ENCODE peak calls at places on chromosomes 11 and 22, in six cellular contexts. F is BE2C, H is upper lobe of right lung, N is upper lobe of left lung, S is transverse colon, W is keratinocyte. D is an unnamed sample.
A peak's percentile ranks its signal among the peaks of the same experiment; 100 is the strongest.

GRCh38 chr11:3022300-3022967 is 30.3 kb upstream of the NAP1L4 start:
- DNase-seq in F (no peak), H (no peak), N (no peak), S (no peak), W (no peak), D (no peak)

GRCh38 chr22:43376765-43377485 is 33.8 kb upstream of the SCUBE1 start:
- DNase-seq in F (no peak), H (no peak), N (no peak), S (peak; percentile 15), W (no peak), D (no peak)

GRCh38 chr22:49966716-49967332 is 6.3 kb downstream of the PIM3 start:
- DNase-seq in F (peak; percentile 31), H (peak; percentile 90), N (peak; percentile 87), S (peak; percentile 51), W (no peak), D (no peak)

GRCh38 chr22:39530692-39531331 is 1.7 kb downstream of the RPS19BP1 start:
- DNase-seq in F (peak; percentile 67), H (no peak), N (no peak), S (no peak), W (no peak), D (peak; percentile 35)

GRCh38 chr11:125797641-125798040 is 9.7 kb downstream of the PATE3 start:
- DNase-seq in F (no peak), H (no peak), N (no peak), S (no peak), W (no peak), D (no peak)

GRCh38 chr11:86952221-86952875 is 2.8 kb downstream of the FZD4 start:
- DNase-seq in F (no peak), H (no peak), N (no peak), S (no peak), W (no peak), D (no peak)

GRCh38 chr11:114192841-114193389 is 103.3 kb upstream of the NNMT start:
- DNase-seq in F (no peak), H (no peak), N (no peak), S (no peak), W (no peak), D (no peak)

GRCh38 chr11:93034031-93034430 is 64.6 kb downstream of the MTNR1B start:
- DNase-seq in F (no peak), H (no peak), N (no peak), S (no peak), W (no peak), D (no peak)

GRCh38 chr11:112024178-112024777 is 930 bp upstream of the DLAT start:
- DNase-seq in F (no peak), H (no peak), N (no peak), S (no peak), W (no peak), D (no peak)

GRCh38 chr11:15852179-15852578 is 504.2 kb downstream of the SOX6 start:
- DNase-seq in F (peak; percentile 10), H (no peak), N (no peak), S (peak; percentile 36), W (no peak), D (peak; percentile 42)

GRCh38 chr11:97502201-97502600 is 1112.4 kb downstream of the JRKL start:
- DNase-seq in F (no peak), H (no peak), N (no peak), S (no peak), W (no peak), D (no peak)

GRCh38 chr22:45246060-45246985 is 5.6 kb upstream of the KIAA0930 start:
- DNase-seq in F (peak; percentile 54), H (no peak), N (no peak), S (peak; percentile 79), W (peak; percentile 90), D (peak; percentile 80)

GRCh38 chr11:91802475-91802874 is 422.1 kb upstream of the FAT3 start:
- DNase-seq in F (no peak), H (no peak), N (no peak), S (no peak), W (no peak), D (no peak)

GRCh38 chr11:45655831-45656230 is 9.6 kb downstream of the CHST1 start:
- DNase-seq in F (no peak), H (no peak), N (no peak), S (no peak), W (no peak), D (no peak)

GRCh38 chr11:45683285-45684058 is 18.1 kb upstream of the CHST1 start:
- DNase-seq in F (no peak), H (no peak), N (no peak), S (no peak), W (no peak), D (no peak)

GRCh38 chr11:119691020-119691666 is 37.9 kb downstream of the NECTIN1 start:
- DNase-seq in F (no peak), H (no peak), N (no peak), S (no peak), W (no peak), D (no peak)

GRCh38 chr11:68191661-68192579 is 21.2 kb downstream of the KMT5B start:
- DNase-seq in F (no peak), H (no peak), N (no peak), S (no peak), W (no peak), D (no peak)
- TF ChIP-seq CTCF in F (no peak), H (no peak), N (no peak), S (no peak), W (no peak), D (no peak)

DNA sequence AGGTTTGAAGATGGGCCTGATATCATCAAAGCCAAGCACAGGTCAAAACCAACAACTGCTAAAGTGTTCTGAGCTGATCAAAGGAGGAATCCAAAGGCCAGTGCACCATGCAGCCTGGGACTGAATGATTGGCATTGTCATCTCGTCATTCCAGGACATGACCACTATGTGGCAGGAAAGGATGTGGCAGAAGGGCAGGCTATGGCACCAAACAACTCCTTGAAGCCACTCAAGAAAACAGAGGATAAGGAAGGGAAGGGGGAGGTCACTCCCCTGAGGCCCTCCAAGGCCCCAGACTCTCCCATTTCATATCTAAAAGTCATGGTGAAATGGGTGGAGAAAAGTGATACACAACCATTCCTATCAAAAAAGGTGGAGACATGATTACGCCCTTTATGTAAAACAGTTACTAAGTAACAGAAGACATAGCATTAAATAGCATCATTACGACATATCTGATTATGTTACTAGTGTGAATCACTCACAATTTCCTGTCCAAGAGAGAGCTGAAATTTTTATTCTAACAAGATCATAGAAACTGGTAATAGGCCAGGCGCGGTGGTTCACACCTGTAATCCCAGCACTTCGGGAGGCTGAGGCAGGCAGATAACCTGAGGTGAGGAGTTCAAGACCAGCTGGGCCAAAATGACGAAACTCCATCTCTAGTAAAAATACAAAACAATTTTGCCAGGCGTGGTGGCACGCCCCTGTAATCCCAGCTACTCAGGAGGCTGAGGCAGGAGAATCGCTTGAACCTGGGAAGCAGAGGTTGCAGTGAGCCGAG is 49.3 kb downstream of the AHNAK start:
- DNase-seq in F (peak; percentile 25), H (no peak), N (no peak), S (peak; percentile 62), W (peak; percentile 63), D (peak; percentile 62)
- TF ChIP-seq CTCF in F (peak; percentile 44), H (peak; percentile 40), N (peak; percentile 56), S (peak; percentile 36), W (peak; percentile 73), D (peak; percentile 69)

GRCh38 chr11:131737357-131737756 is 366.9 kb downstream of the NTM start:
- DNase-seq in F (no peak), H (no peak), N (no peak), S (no peak), W (no peak), D (no peak)
- TF ChIP-seq CTCF in F (no peak), H (no peak), N (no peak), S (no peak), W (no peak), D (no peak)

GRCh38 chr11:34502949-34503348 is 10.6 kb downstream of the ELF5 start:
- DNase-seq in F (no peak), H (no peak), N (no peak), S (no peak), W (no peak), D (no peak)
- TF ChIP-seq CTCF in F (no peak), H (no peak), N (no peak), S (no peak), W (no peak), D (no peak)

D was measured in Calu3.